ENCODE peak calls at places on chromosomes 6 and 20, in eight cellular contexts. Y is GM12864, W is GM12865, V is right lobe of liver, D is WTC11, O is H9, P is glutamatergic neuron, R is heart left ventricle. F is an unnamed sample.

GRCh38 chr6:40789143-40789764 is 202.1 kb upstream of the LRFN2 start:
- DNase-seq in Y (no peak), W (peak; percentile 43), V (no peak), D (no peak), O (no peak), P (no peak), R (no peak), F (peak; percentile 15)

GRCh38 chr20:59752101-59752586 is 147.8 kb downstream of the PHACTR3 start:
- DNase-seq in Y (peak; percentile 55), W (peak; percentile 89), V (no peak), D (no peak), O (no peak), P (no peak), R (peak; percentile 60), F (no peak)

GRCh38 chr6:109977791-109978173 is 329 bp upstream of the GPR6 start:
- DNase-seq in Y (no peak), W (no peak), V (no peak), D (no peak), O (peak; percentile 72), P (no peak), R (no peak), F (no peak)

GRCh38 chr6:36160147-36160760 is 29.9 kb downstream of the MAPK13 start:
- DNase-seq in Y (no peak), W (no peak), V (no peak), D (no peak), O (no peak), P (no peak), R (no peak), F (no peak)

GRCh38 chr6:150224820-150225219 is 82.0 kb downstream of the PPP1R14C start:
- DNase-seq in Y (no peak), W (no peak), V (no peak), D (no peak), O (no peak), P (no peak), R (no peak), F (no peak)

GRCh38 chr6:165676435-165677068 is 13.5 kb upstream of the PDE10A start:
- DNase-seq in Y (no peak), W (no peak), V (no peak), D (peak; percentile 30), O (peak; percentile 53), P (no peak), R (no peak), F (no peak)

GRCh38 chr20:58349586-58349985 is 39.4 kb upstream of the VAPB start:
- DNase-seq in Y (no peak), W (peak; percentile 11), V (no peak), D (no peak), O (no peak), P (no peak), R (no peak), F (no peak)

GRCh38 chr20:5621305-5621704 is 128.9 kb upstream of the SHLD1 start:
- DNase-seq in Y (no peak), W (no peak), V (no peak), D (no peak), O (no peak), P (no peak), R (no peak), F (no peak)

GRCh38 chr6:138005846-138006245 is 101.4 kb downstream of the PERP start:
- DNase-seq in Y (no peak), W (peak; percentile 52), V (no peak), D (no peak), O (no peak), P (no peak), R (no peak), F (no peak)

GRCh38 chr6:39189915-39190544 is 39.2 kb downstream of the KCNK5 start:
- DNase-seq in Y (no peak), W (peak; percentile 55), V (no peak), D (peak; percentile 77), O (peak; percentile 87), P (peak; percentile 70), R (no peak), F (peak; percentile 51)

GRCh38 chr6:11722224-11722623 is 56.4 kb downstream of the ADTRP start:
- DNase-seq in Y (no peak), W (peak; percentile 79), V (no peak), D (no peak), O (no peak), P (no peak), R (no peak), F (no peak)

GRCh38 chr20:35887393-35888064 is 66.8 kb downstream of the SCAND1 start:
- DNase-seq in Y (no peak), W (no peak), V (no peak), D (no peak), O (no peak), P (no peak), R (no peak), F (no peak)

GRCh38 chr6:16741112-16742016 is 19.9 kb downstream of the ATXN1 start:
- DNase-seq in Y (no peak), W (peak; percentile 46), V (no peak), D (no peak), O (no peak), P (no peak), R (no peak), F (no peak)

GRCh38 chr6:42505377-42505702 is 53.6 kb upstream of the TRERF1 start:
- DNase-seq in Y (no peak), W (peak; percentile 61), V (no peak), D (no peak), O (no peak), P (no peak), R (no peak), F (no peak)

GRCh38 chr6:136344420-136344819 is 54.8 kb upstream of the BCLAF1 start:
- DNase-seq in Y (no peak), W (no peak), V (no peak), D (no peak), O (no peak), P (no peak), R (no peak), F (no peak)

GRCh38 chr6:28258877-28259777 is at the start of gene NKAPL:
- DNase-seq in Y (no peak), W (peak; percentile 57), V (peak; percentile 78), D (peak; percentile 24), O (peak; percentile 34), P (no peak), R (peak; percentile 88), F (no peak)

GRCh38 chr6:83517500-83517899 is 5.2 kb downstream of the PRSS35 start:
- DNase-seq in Y (no peak), W (no peak), V (no peak), D (no peak), O (peak; percentile 30), P (no peak), R (no peak), F (no peak)

GRCh38 chr6:40312213-40313015 is 274.8 kb downstream of the LRFN2 start:
- DNase-seq in Y (no peak), W (no peak), V (no peak), D (no peak), O (no peak), P (no peak), R (no peak), F (no peak)

DNA sequence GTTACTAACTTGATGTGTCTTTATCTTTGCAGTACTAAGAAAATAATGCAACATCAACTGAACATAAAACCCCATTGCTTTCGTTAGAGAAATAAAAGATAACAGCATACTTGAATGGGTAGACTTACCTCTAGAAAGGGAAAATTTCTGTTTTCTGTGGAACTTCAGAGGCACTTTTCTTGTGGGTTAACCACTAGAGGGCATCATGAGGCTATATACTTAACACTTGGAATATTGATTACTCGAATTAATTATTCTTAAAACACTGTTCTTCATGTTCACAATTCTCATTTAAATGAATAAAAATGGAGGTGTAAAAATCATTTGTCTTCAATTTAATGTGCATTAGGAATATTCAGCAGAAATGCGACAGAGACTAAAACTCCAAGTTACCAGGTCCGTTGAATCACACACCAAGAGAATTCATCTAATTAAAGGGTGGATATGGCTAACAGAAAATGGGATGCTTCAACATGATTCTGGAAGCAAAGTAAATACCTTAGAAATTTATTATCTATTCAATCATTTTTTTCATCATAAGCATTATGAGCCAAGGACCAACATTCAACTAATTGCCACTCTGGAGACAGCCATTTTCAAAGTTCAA is 330.8 kb upstream of the PREP start:
- DNase-seq in Y (no peak), W (peak; percentile 61), V (no peak), D (no peak), O (no peak), P (no peak), R (no peak), F (no peak)
- TF ChIP-seq CTCF in Y (peak; percentile 47), W (peak; percentile 44), V (peak; percentile 78), D (peak; percentile 40), O (peak; percentile 85), P (peak; percentile 81), R (peak; percentile 68), F (peak; percentile 59)

GRCh38 chr6:129663531-129663930 is 46.4 kb downstream of the ARHGAP18 start:
- DNase-seq in Y (no peak), W (no peak), V (no peak), D (no peak), O (no peak), P (no peak), R (no peak), F (no peak)

GRCh38 chr6:129665555-129665954 is 44.4 kb downstream of the ARHGAP18 start:
- DNase-seq in Y (no peak), W (no peak), V (no peak), D (no peak), O (no peak), P (no peak), R (no peak), F (no peak)

GRCh38 chr6:129667621-129668020 is 42.4 kb downstream of the ARHGAP18 start:
- DNase-seq in Y (no peak), W (no peak), V (no peak), D (no peak), O (no peak), P (no peak), R (no peak), F (no peak)

GRCh38 chr6:129670634-129671033 is 39.3 kb downstream of the ARHGAP18 start:
- DNase-seq in Y (no peak), W (no peak), V (no peak), D (no peak), O (no peak), P (no peak), R (no peak), F (no peak)

GRCh38 chr6:129667034-129667433 is 42.9 kb downstream of the ARHGAP18 start:
- DNase-seq in Y (no peak), W (no peak), V (no peak), D (no peak), O (no peak), P (no peak), R (no peak), F (no peak)
- TF ChIP-seq CTCF in Y (no peak), W (no peak), V (no peak), D (no peak), O (no peak), P (no peak), R (peak; percentile 28), F (no peak)

DNA sequence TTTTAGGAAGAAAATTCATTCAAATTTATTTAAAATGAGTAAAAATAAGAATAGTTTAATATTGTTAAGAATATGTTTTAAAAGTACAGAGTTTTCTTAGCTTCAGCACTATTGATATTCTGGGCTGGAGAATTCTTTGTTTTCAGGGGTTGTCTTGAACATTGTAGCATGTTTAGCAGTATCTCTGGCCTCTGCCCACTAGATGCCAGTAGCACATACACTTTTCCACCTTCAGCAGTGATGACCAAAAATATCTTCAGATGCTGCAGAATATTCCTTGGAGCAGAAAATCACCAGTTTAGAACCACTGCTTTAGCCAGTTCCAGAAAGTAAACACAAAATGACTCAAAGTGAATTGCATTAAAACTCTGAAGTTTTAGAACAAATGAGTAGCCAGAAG is 19.4 kb upstream of the SDHAF4 start:
- DNase-seq in Y (no peak), W (no peak), V (no peak), D (no peak), O (no peak), P (no peak), R (no peak), F (no peak)
- TF ChIP-seq CTCF in Y (peak; percentile 29), W (peak; percentile 24), V (peak; percentile 17), D (no peak), O (peak; percentile 66), P (no peak), R (peak; percentile 61), F (peak; percentile 42)

GRCh38 chr20:53413188-53413631 is 180.4 kb downstream of the ZNF217 start:
- DNase-seq in Y (peak; percentile 68), W (peak; percentile 90), V (peak; percentile 60), D (peak; percentile 88), O (peak; percentile 94), P (peak; percentile 32), R (no peak), F (peak; percentile 53)
- TF ChIP-seq CTCF in Y (peak; percentile 92), W (peak; percentile 96), V (no peak), D (peak; percentile 42), O (peak; percentile 90), P (peak; percentile 22), R (no peak), F (peak; percentile 49)

F was measured in nephron progenitor cell.